ENCODE peak calls at places on chromosomes 5 and 9, in nine cellular contexts. J is GM23338; Y is astrocyte; A is colonic mucosa; C is CD8-positive, alpha-beta T cell; L is Karpas-422; H is adrenal gland; D is OCI-LY7; G is hepatocyte. N is an unnamed sample.

GRCh38 chr5:56148453-56148971 is 84.6 kb downstream of the ANKRD55 start:
- DNase-seq in C (peak), G (no peak), A (no peak), H (no peak), Y (no peak), L (no peak), D (no peak), J (no peak), N (no peak)

GRCh38 chr9:133188006-133188842 is 20.8 kb downstream of the OBP2B start:
- DNase-seq in J (peak), H (no peak), A (peak), D (peak), L (peak), Y (no peak), G (peak), C (no peak), N (no peak)

GRCh38 chr5:42596817-42597216 is 159.8 kb upstream of the CCDC152 start:
- DNase-seq in L (no peak), J (no peak), D (no peak), Y (no peak), C (no peak), H (no peak), A (no peak), G (peak), N (no peak)

GRCh38 chr9:131739988-131740648 is at the start of gene RAPGEF1:
- DNase-seq in J (peak), G (peak), L (peak), H (peak), D (peak), Y (no peak), A (peak), C (peak), N (no peak)

GRCh38 chr9:36053971-36054370 is 17.3 kb downstream of the RECK start:
- DNase-seq in L (no peak), D (no peak), C (no peak), G (no peak), Y (peak), J (peak), H (no peak), A (no peak), N (no peak)

GRCh38 chr5:96049398-96050272 is 88.0 kb upstream of the ELL2 start:
- DNase-seq in D (no peak), Y (peak), L (no peak), G (no peak), H (no peak), J (no peak), A (no peak), C (no peak), N (peak)

GRCh38 chr9:135201711-135202110 is 114.2 kb downstream of the OLFM1 start:
- DNase-seq in H (no peak), J (no peak), Y (no peak), A (no peak), C (no peak), G (no peak), L (no peak), D (no peak), N (no peak)

GRCh38 chr5:112109331-112109993 is 309.6 kb downstream of the EPB41L4A start:
- DNase-seq in A (peak), L (no peak), G (peak), Y (peak), J (peak), C (no peak), D (no peak), H (peak), N (peak)

GRCh38 chr9:76926324-76926731 is 20.4 kb upstream of the PRUNE2 start:
- DNase-seq in J (no peak), D (no peak), H (no peak), C (no peak), A (no peak), Y (peak), L (no peak), G (no peak), N (peak)

GRCh38 chr9:127360829-127361228 is 36.1 kb upstream of the SLC2A8 start:
- DNase-seq in C (no peak), Y (peak), D (no peak), G (peak), H (peak), A (no peak), L (no peak), J (peak), N (no peak)

GRCh38 chr5:170403675-170404074 is 14.5 kb upstream of the KCNMB1 start:
- DNase-seq in L (no peak), D (no peak), J (peak), C (no peak), Y (no peak), H (no peak), G (no peak), A (no peak), N (no peak)

GRCh38 chr5:126938461-126938860 is 91.9 kb downstream of the MARCHF3 start:
- DNase-seq in H (no peak), G (no peak), J (no peak), D (no peak), Y (peak), L (no peak), C (no peak), A (no peak), N (peak)

GRCh38 chr5:121462441-121462840 is 389.2 kb upstream of the FTMT start:
- DNase-seq in Y (no peak), C (no peak), L (no peak), G (no peak), J (no peak), D (no peak), A (no peak), H (no peak), N (no peak)

GRCh38 chr5:167049043-167049663 is 1242.3 kb upstream of the WWC1 start:
- DNase-seq in A (peak), G (peak), D (peak), L (peak), Y (peak), H (peak), J (peak), C (no peak), N (no peak)

GRCh38 chr5:102681403-102681983 is 73.6 kb upstream of the PAM start:
- DNase-seq in D (peak), J (peak), Y (peak), L (peak), C (peak), H (peak), G (peak), A (peak), N (no peak)

GRCh38 chr5:160303690-160304089 is 8.7 kb downstream of the CCNJL start:
- DNase-seq in C (no peak), J (no peak), A (no peak), Y (no peak), L (peak), D (no peak), G (no peak), H (no peak), N (no peak)

GRCh38 chr5:122362361-122362760 is 50.3 kb downstream of the SNCAIP start:
- DNase-seq in J (no peak), D (no peak), G (peak), A (no peak), C (no peak), Y (peak), L (no peak), H (no peak), N (no peak)

GRCh38 chr5:58918015-58918729 is 335.3 kb downstream of the RAB3C start:
- DNase-seq in J (no peak), Y (no peak), G (no peak), H (no peak), C (no peak), L (no peak), A (no peak), D (no peak), N (no peak)

DNA sequence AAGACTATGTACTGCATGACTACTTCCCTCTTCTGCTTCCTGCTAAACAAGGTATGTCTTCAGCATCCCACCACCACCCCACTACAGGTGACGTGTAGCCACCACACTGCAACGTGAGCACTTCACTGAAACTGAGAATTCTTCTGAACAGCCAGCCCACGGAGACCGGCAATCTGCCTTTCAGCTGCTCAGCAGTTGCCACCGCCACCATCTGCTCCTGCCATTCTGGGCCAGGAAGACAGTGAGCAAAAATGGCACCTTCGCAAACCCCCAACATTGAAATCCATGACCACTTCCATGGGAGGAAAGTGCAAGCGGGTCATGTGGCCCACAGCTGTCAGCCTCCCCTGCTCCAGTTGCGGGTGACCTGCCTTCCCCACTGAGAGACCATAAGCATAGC is 443.4 kb upstream of the ST8SIA4 start:
- DNase-seq in G (no peak), H (no peak), Y (no peak), A (no peak), J (no peak), L (no peak), C (no peak), D (no peak), N (no peak)
- H3K4me3 ChIP-seq in G (no peak), H (no peak), Y (no peak), A (no peak), J (no peak), L (no peak), C (no peak), D (no peak), N (no peak)

DNA sequence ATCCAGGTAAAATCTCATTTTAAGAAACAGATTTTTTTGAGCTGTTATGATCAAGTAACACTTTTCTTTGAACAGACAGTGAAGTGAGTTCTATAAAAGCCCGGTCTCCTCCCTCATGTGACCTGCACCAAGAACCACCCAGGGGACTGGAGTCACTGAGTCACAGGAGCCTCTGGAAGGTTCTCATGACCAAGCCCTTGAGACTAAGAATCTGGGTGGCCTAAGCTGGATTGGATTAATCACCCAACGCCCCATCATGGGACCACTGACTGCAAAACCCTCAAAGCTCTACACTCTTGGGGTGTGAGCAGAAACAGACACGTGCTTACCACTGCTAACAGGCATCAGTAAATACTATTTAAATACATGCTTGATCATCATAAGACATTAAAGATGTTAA is 48.4 kb downstream of the SECISBP2 start:
- DNase-seq in Y (no peak), J (no peak), C (no peak), G (no peak), H (no peak), D (no peak), A (no peak), L (no peak), N (no peak)
- H3K4me3 ChIP-seq in Y (no peak), J (no peak), C (no peak), G (no peak), H (no peak), D (no peak), A (no peak), L (no peak), N (no peak)

DNA sequence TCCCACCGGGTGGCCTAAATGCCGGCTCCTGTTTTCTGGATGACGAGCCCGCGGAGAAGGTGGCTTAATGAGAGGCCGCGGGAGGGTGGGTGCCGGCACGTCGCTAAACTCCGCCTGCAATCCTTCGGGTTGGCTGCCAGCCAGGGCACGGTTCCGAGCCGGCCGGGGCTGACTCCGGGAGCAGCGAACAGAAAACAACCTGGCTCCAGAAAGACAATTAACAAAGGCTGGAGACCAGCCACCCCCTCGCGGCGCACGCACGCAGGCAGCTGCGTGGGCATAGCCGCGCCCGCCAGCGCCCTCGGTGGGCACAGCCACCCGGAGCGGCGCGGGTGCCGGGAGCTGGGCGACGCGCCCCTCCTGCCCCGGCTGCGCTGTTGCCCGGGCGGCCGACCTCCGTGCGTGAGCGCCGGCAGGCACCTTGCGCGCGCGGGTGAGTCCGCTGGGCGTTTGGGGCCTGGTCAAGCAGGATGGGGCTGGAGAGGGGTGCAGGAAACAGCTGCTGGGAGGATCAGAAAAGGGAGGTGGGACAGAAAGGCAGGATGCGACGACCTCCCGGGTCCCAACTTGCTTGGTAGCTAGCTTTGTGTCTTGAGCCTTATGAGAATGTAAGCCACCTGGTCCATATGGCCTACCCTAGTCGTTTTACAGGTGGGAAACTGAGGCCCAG is at the start of gene ARHGEF37:
- DNase-seq in H (peak), G (peak), C (peak), D (no peak), L (peak), J (peak), Y (no peak), A (peak), N (no peak)
- H3K4me3 ChIP-seq in H (peak), G (peak), C (peak), D (no peak), L (peak), J (peak), Y (peak), A (peak), N (peak)

GRCh38 chr9:15293727-15294405 is 13.2 kb downstream of the TTC39B start:
- DNase-seq in C (peak), H (peak), J (no peak), A (no peak), G (no peak), D (no peak), L (no peak), Y (no peak), N (no peak)
- H3K4me3 ChIP-seq in C (peak), H (no peak), J (no peak), A (no peak), G (no peak), D (no peak), L (no peak), Y (no peak), N (no peak)

GRCh38 chr5:61669531-61669930 is 337.5 kb downstream of the ZSWIM6 start:
- DNase-seq in J (no peak), C (no peak), A (no peak), H (peak), L (no peak), G (no peak), D (no peak), Y (peak), N (no peak)

GRCh38 chr5:61667523-61668229 is 335.6 kb downstream of the ZSWIM6 start:
- DNase-seq in L (no peak), H (no peak), A (no peak), D (no peak), C (no peak), Y (no peak), G (no peak), J (no peak), N (no peak)

GRCh38 chr5:61662670-61663069 is 330.6 kb downstream of the ZSWIM6 start:
- DNase-seq in J (no peak), A (no peak), L (no peak), H (no peak), Y (no peak), C (no peak), D (no peak), G (no peak), N (no peak)

DNA sequence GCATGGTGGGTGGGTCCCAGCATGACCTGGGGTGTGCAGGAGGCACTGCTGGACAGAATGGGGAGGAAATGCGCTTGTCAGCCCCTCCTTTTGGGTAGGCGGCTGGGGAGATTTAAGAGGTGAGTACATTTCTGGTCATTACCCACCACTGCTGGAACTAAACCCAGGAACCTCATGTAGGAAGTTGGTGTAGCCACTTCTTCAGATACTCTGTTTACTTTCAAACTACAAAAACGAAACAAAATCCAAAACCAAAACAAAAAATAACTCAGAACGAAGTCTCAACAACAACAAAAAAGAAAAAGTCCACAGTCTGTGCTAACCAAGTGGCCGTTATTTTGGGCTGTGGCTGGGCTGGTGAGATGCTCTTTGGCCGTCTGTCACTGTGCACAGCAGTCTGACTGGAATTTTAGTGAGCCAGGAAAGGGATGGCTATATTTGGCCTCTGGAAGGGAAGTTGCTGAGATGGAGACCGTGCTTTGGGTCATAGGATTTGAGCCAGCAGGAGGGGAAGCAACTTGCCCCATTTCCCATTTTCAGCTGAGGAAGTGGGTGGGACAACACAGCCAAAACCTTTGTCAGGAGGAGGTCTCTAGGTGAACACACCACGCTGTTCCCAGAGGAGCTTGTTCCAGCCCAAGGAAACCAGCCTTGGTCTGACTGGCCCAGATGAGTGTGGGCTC is 334.0 kb downstream of the ZSWIM6 start:
- DNase-seq in H (no peak), G (no peak), L (no peak), D (no peak), Y (no peak), J (no peak), C (no peak), A (peak), N (no peak)
- H3K4me3 ChIP-seq in H (peak), G (no peak), L (no peak), D (no peak), Y (no peak), J (no peak), C (no peak), A (no peak), N (no peak)

GRCh38 chr5:53261245-53261644 is 151.7 kb upstream of the MOCS2 start:
- DNase-seq in G (no peak), D (no peak), L (no peak), H (no peak), A (no peak), C (no peak), Y (no peak), J (no peak), N (no peak)

GRCh38 chr5:53256746-53257145 is 147.2 kb upstream of the MOCS2 start:
- DNase-seq in G (peak), L (no peak), Y (peak), C (no peak), A (no peak), H (no peak), D (no peak), J (no peak), N (no peak)

GRCh38 chr5:53260446-53260845 is 150.9 kb upstream of the MOCS2 start:
- DNase-seq in H (no peak), G (no peak), D (no peak), A (no peak), J (no peak), L (no peak), C (no peak), Y (no peak), N (no peak)

GRCh38 chr5:53259176-53259575 is 149.6 kb upstream of the MOCS2 start:
- DNase-seq in D (no peak), J (no peak), Y (no peak), C (no peak), H (no peak), L (no peak), G (no peak), A (no peak), N (no peak)

DNA sequence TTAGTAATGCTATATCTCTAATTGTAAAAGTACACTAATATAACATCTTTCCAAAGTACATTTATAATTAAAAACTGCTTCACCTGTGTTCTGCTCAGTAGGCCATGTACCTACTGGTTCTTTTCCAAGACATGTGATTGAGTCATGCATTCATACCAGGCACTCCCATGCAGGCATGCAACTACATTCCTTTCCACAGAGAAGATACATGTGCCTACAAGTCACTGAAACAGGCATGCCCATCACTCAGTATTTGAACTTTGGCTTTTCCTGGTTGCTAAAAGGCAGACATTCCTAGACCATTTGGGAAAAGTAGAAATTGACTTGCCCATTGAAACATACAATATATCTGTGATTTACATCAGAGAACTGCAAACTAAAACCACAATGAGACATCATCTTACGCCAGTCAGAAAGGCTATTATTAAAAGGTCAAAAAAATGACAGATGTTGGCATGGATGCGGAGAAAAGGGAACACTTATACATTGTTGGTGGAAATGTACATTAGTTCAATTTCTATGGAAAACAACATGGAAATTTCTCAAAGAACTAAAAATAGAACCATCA is 148.3 kb upstream of the MOCS2 start:
- DNase-seq in A (no peak), Y (peak), D (no peak), H (no peak), J (no peak), C (no peak), G (no peak), L (no peak), N (no peak)
- H3K4me3 ChIP-seq in A (no peak), Y (no peak), D (no peak), H (no peak), J (no peak), C (no peak), G (no peak), L (no peak), N (no peak)

DNA sequence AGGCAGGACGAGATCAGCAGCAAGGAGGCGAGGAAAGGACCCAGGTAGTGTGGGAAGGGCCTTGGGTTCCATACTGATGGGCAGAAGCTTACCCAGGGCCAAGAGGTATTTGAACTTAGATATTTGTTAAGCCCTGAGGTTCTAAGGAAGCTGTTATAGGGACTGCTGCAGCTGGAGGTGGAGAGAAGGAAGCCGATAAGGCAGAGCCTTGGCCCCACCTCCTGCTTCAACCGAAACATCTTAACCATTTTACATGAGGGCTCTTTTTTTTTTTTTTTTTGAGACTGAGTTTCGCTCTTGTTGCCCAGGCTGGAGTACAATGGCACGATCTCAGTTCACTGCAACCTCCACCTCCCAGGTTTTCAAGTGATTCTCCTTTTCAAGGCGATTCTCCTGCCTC is 8.6 kb upstream of the AQP3 start:
- DNase-seq in H (no peak), Y (no peak), C (no peak), D (no peak), L (no peak), J (no peak), G (no peak), A (no peak), N (no peak)
- H3K4me3 ChIP-seq in H (no peak), Y (no peak), C (no peak), D (no peak), L (no peak), J (no peak), G (no peak), A (no peak), N (no peak)

GRCh38 chr5:131081371-131081770 is 83.7 kb downstream of the HINT1 start:
- DNase-seq in J (no peak), A (no peak), Y (no peak), D (no peak), C (no peak), G (no peak), H (no peak), L (no peak), N (peak)
- H3K4me3 ChIP-seq in J (no peak), A (no peak), Y (no peak), D (no peak), C (no peak), G (no peak), H (no peak), L (no peak), N (no peak)

DNA sequence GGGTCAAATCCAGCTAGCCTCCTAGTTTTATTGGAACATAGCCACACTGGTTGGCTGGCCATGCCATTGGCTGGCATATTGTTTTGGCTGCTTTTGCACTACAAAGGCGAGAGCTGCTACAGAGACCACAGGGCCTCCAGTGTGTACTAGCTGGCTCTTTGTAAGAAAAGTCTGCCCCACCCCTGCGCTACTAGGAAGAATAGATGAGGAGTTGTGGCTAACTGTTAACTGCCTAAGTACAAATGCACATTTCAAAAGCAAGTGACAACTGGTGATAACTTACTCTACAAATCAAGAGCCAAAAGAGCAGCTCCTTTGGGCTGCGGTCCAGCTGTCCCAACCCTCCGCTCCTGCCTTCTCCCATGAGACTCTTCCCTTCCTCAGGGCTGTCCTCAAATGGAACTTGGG is 63.9 kb downstream of the SERINC5 start:
- DNase-seq in A (peak), H (peak), G (no peak), C (peak), D (peak), Y (no peak), J (peak), L (no peak), N (no peak)
- H3K4me3 ChIP-seq in A (no peak), H (no peak), G (no peak), C (peak), D (peak), Y (no peak), J (peak), L (no peak), N (no peak)